ENCODE peak calls at places on chromosomes 12 and 14, in eight cellular contexts. One of them, this sample, is unnamed.

GRCh38 chr14:91114079-91115065 is 499 bp downstream of the DGLUCY start:
- DNase-seq in substantia nigra: peak
- DNase-seq in type B pancreatic cell: peak
- DNase-seq in fibroblast of gingiva: peak
- DNase-seq in activated T-cell treated with anti-CD3 and anti-CD28 coated beads for 1 hour: peak
- DNase-seq in non-pigmented ciliary epithelial cell: no peak
- DNase-seq in COLO829: peak
- DNase-seq in CD8-positive, alpha-beta memory T cell: peak
- DNase-seq in this sample: peak

GRCh38 chr12:168763-169525 is 45.0 kb downstream of the SLC6A12 start:
- DNase-seq in substantia nigra: no peak
- DNase-seq in type B pancreatic cell: no peak
- DNase-seq in fibroblast of gingiva: no peak
- DNase-seq in activated T-cell treated with anti-CD3 and anti-CD28 coated beads for 1 hour: no peak
- DNase-seq in non-pigmented ciliary epithelial cell: no peak
- DNase-seq in COLO829: no peak
- DNase-seq in CD8-positive, alpha-beta memory T cell: no peak
- DNase-seq in this sample: no peak

GRCh38 chr12:58310828-58311273 is 369.5 kb downstream of the ATP23 start:
- DNase-seq in substantia nigra: no peak
- DNase-seq in type B pancreatic cell: no peak
- DNase-seq in fibroblast of gingiva: peak
- DNase-seq in activated T-cell treated with anti-CD3 and anti-CD28 coated beads for 1 hour: no peak
- DNase-seq in non-pigmented ciliary epithelial cell: peak
- DNase-seq in COLO829: peak
- DNase-seq in CD8-positive, alpha-beta memory T cell: no peak
- DNase-seq in this sample: no peak

GRCh38 chr14:50363734-50364113 is 33.0 kb downstream of the CDKL1 start:
- DNase-seq in substantia nigra: no peak
- DNase-seq in type B pancreatic cell: no peak
- DNase-seq in fibroblast of gingiva: peak
- DNase-seq in activated T-cell treated with anti-CD3 and anti-CD28 coated beads for 1 hour: no peak
- DNase-seq in non-pigmented ciliary epithelial cell: no peak
- DNase-seq in COLO829: no peak
- DNase-seq in CD8-positive, alpha-beta memory T cell: peak
- DNase-seq in this sample: peak

GRCh38 chr14:100653409-100653808 is 66.2 kb upstream of the BEGAIN start:
- DNase-seq in substantia nigra: no peak
- DNase-seq in type B pancreatic cell: no peak
- DNase-seq in fibroblast of gingiva: no peak
- DNase-seq in activated T-cell treated with anti-CD3 and anti-CD28 coated beads for 1 hour: no peak
- DNase-seq in non-pigmented ciliary epithelial cell: no peak
- DNase-seq in COLO829: no peak
- DNase-seq in CD8-positive, alpha-beta memory T cell: peak
- DNase-seq in this sample: peak

GRCh38 chr14:58428011-58428807 is 690 bp downstream of the KIAA0586 start:
- DNase-seq in substantia nigra: no peak
- DNase-seq in type B pancreatic cell: no peak
- DNase-seq in fibroblast of gingiva: peak
- DNase-seq in activated T-cell treated with anti-CD3 and anti-CD28 coated beads for 1 hour: no peak
- DNase-seq in non-pigmented ciliary epithelial cell: peak
- DNase-seq in COLO829: peak
- DNase-seq in CD8-positive, alpha-beta memory T cell: no peak
- DNase-seq in this sample: peak

GRCh38 chr12:115872919-115873357 is 404.6 kb downstream of the MED13L start:
- DNase-seq in substantia nigra: no peak
- DNase-seq in type B pancreatic cell: no peak
- DNase-seq in fibroblast of gingiva: no peak
- DNase-seq in activated T-cell treated with anti-CD3 and anti-CD28 coated beads for 1 hour: no peak
- DNase-seq in non-pigmented ciliary epithelial cell: no peak
- DNase-seq in COLO829: peak
- DNase-seq in CD8-positive, alpha-beta memory T cell: no peak
- DNase-seq in this sample: no peak

GRCh38 chr12:5511644-5512584 is 80.0 kb downstream of the NTF3 start:
- DNase-seq in substantia nigra: no peak
- DNase-seq in type B pancreatic cell: peak
- DNase-seq in fibroblast of gingiva: no peak
- DNase-seq in activated T-cell treated with anti-CD3 and anti-CD28 coated beads for 1 hour: no peak
- DNase-seq in non-pigmented ciliary epithelial cell: no peak
- DNase-seq in COLO829: peak
- DNase-seq in CD8-positive, alpha-beta memory T cell: no peak
- DNase-seq in this sample: peak

GRCh38 chr14:45757655-45758054 is 504.7 kb upstream of the MIS18BP1 start:
- DNase-seq in substantia nigra: no peak
- DNase-seq in type B pancreatic cell: no peak
- DNase-seq in fibroblast of gingiva: no peak
- DNase-seq in activated T-cell treated with anti-CD3 and anti-CD28 coated beads for 1 hour: no peak
- DNase-seq in non-pigmented ciliary epithelial cell: no peak
- DNase-seq in COLO829: no peak
- DNase-seq in CD8-positive, alpha-beta memory T cell: no peak
- DNase-seq in this sample: no peak

GRCh38 chr12:23888396-23889068 is 60.9 kb downstream of the SOX5 start:
- DNase-seq in substantia nigra: no peak
- DNase-seq in type B pancreatic cell: no peak
- DNase-seq in fibroblast of gingiva: no peak
- DNase-seq in activated T-cell treated with anti-CD3 and anti-CD28 coated beads for 1 hour: no peak
- DNase-seq in non-pigmented ciliary epithelial cell: no peak
- DNase-seq in COLO829: no peak
- DNase-seq in CD8-positive, alpha-beta memory T cell: no peak
- DNase-seq in this sample: no peak

GRCh38 chr14:25150934-25151790 is 101.2 kb upstream of the STXBP6 start:
- DNase-seq in substantia nigra: no peak
- DNase-seq in type B pancreatic cell: no peak
- DNase-seq in fibroblast of gingiva: peak
- DNase-seq in activated T-cell treated with anti-CD3 and anti-CD28 coated beads for 1 hour: no peak
- DNase-seq in non-pigmented ciliary epithelial cell: peak
- DNase-seq in COLO829: peak
- DNase-seq in CD8-positive, alpha-beta memory T cell: no peak
- DNase-seq in this sample: peak

GRCh38 chr12:121718653-121719239 is 6.2 kb downstream of the TMEM120B start:
- DNase-seq in substantia nigra: no peak
- DNase-seq in type B pancreatic cell: no peak
- DNase-seq in fibroblast of gingiva: no peak
- DNase-seq in activated T-cell treated with anti-CD3 and anti-CD28 coated beads for 1 hour: no peak
- DNase-seq in non-pigmented ciliary epithelial cell: no peak
- DNase-seq in COLO829: no peak
- DNase-seq in CD8-positive, alpha-beta memory T cell: no peak
- DNase-seq in this sample: peak

GRCh38 chr12:57242329-57242690 is 8.7 kb downstream of the STAC3 start:
- DNase-seq in substantia nigra: no peak
- DNase-seq in type B pancreatic cell: no peak
- DNase-seq in fibroblast of gingiva: no peak
- DNase-seq in activated T-cell treated with anti-CD3 and anti-CD28 coated beads for 1 hour: no peak
- DNase-seq in non-pigmented ciliary epithelial cell: no peak
- DNase-seq in COLO829: no peak
- DNase-seq in CD8-positive, alpha-beta memory T cell: no peak
- DNase-seq in this sample: peak

GRCh38 chr12:89999699-90000505 is 291.3 kb upstream of the ATP2B1 start:
- DNase-seq in substantia nigra: no peak
- DNase-seq in type B pancreatic cell: no peak
- DNase-seq in fibroblast of gingiva: peak
- DNase-seq in activated T-cell treated with anti-CD3 and anti-CD28 coated beads for 1 hour: no peak
- DNase-seq in non-pigmented ciliary epithelial cell: peak
- DNase-seq in COLO829: no peak
- DNase-seq in CD8-positive, alpha-beta memory T cell: no peak
- DNase-seq in this sample: no peak

GRCh38 chr12:115737895-115738294 is 539.6 kb downstream of the MED13L start:
- DNase-seq in substantia nigra: no peak
- DNase-seq in type B pancreatic cell: no peak
- DNase-seq in fibroblast of gingiva: no peak
- DNase-seq in activated T-cell treated with anti-CD3 and anti-CD28 coated beads for 1 hour: no peak
- DNase-seq in non-pigmented ciliary epithelial cell: no peak
- DNase-seq in COLO829: no peak
- DNase-seq in CD8-positive, alpha-beta memory T cell: no peak
- DNase-seq in this sample: no peak

GRCh38 chr14:103362780-103363179 is 22.4 kb upstream of the MARK3 start:
- DNase-seq in substantia nigra: no peak
- DNase-seq in type B pancreatic cell: no peak
- DNase-seq in fibroblast of gingiva: no peak
- DNase-seq in activated T-cell treated with anti-CD3 and anti-CD28 coated beads for 1 hour: no peak
- DNase-seq in non-pigmented ciliary epithelial cell: no peak
- DNase-seq in COLO829: no peak
- DNase-seq in CD8-positive, alpha-beta memory T cell: no peak
- DNase-seq in this sample: no peak

GRCh38 chr14:80215081-80215480 is 3.8 kb upstream of the DIO2 start:
- DNase-seq in substantia nigra: no peak
- DNase-seq in type B pancreatic cell: no peak
- DNase-seq in fibroblast of gingiva: no peak
- DNase-seq in activated T-cell treated with anti-CD3 and anti-CD28 coated beads for 1 hour: no peak
- DNase-seq in non-pigmented ciliary epithelial cell: no peak
- DNase-seq in COLO829: no peak
- DNase-seq in CD8-positive, alpha-beta memory T cell: no peak
- DNase-seq in this sample: no peak

GRCh38 chr12:92118826-92119536 is 26.7 kb downstream of the BTG1 start:
- DNase-seq in substantia nigra: no peak
- DNase-seq in type B pancreatic cell: no peak
- DNase-seq in fibroblast of gingiva: no peak
- DNase-seq in activated T-cell treated with anti-CD3 and anti-CD28 coated beads for 1 hour: no peak
- DNase-seq in non-pigmented ciliary epithelial cell: no peak
- DNase-seq in COLO829: no peak
- DNase-seq in CD8-positive, alpha-beta memory T cell: no peak
- DNase-seq in this sample: no peak

GRCh38 chr12:24770851-24771250 is 178.1 kb downstream of the BCAT1 start:
- DNase-seq in substantia nigra: no peak
- DNase-seq in type B pancreatic cell: no peak
- DNase-seq in fibroblast of gingiva: no peak
- DNase-seq in activated T-cell treated with anti-CD3 and anti-CD28 coated beads for 1 hour: no peak
- DNase-seq in non-pigmented ciliary epithelial cell: no peak
- DNase-seq in COLO829: no peak
- DNase-seq in CD8-positive, alpha-beta memory T cell: no peak
- DNase-seq in this sample: no peak

GRCh38 chr12:65965358-65965757 is 141.1 kb downstream of the HMGA2 start:
- DNase-seq in substantia nigra: no peak
- DNase-seq in type B pancreatic cell: no peak
- DNase-seq in fibroblast of gingiva: peak
- DNase-seq in activated T-cell treated with anti-CD3 and anti-CD28 coated beads for 1 hour: no peak
- DNase-seq in non-pigmented ciliary epithelial cell: peak
- DNase-seq in COLO829: no peak
- DNase-seq in CD8-positive, alpha-beta memory T cell: no peak
- DNase-seq in this sample: no peak

GRCh38 chr12:3697311-3697870 is 55.5 kb downstream of the CRACR2A start:
- DNase-seq in substantia nigra: no peak
- DNase-seq in type B pancreatic cell: no peak
- DNase-seq in fibroblast of gingiva: peak
- DNase-seq in activated T-cell treated with anti-CD3 and anti-CD28 coated beads for 1 hour: no peak
- DNase-seq in non-pigmented ciliary epithelial cell: no peak
- DNase-seq in COLO829: no peak
- DNase-seq in CD8-positive, alpha-beta memory T cell: no peak
- DNase-seq in this sample: no peak

GRCh38 chr12:30847259-30847658 is 79.3 kb upstream of the TSPAN11 start:
- DNase-seq in substantia nigra: no peak
- DNase-seq in type B pancreatic cell: no peak
- DNase-seq in fibroblast of gingiva: peak
- DNase-seq in activated T-cell treated with anti-CD3 and anti-CD28 coated beads for 1 hour: no peak
- DNase-seq in non-pigmented ciliary epithelial cell: no peak
- DNase-seq in COLO829: no peak
- DNase-seq in CD8-positive, alpha-beta memory T cell: no peak
- DNase-seq in this sample: peak

GRCh38 chr12:85440273-85440672 is 160.3 kb downstream of the ALX1 start:
- DNase-seq in substantia nigra: no peak
- DNase-seq in type B pancreatic cell: no peak
- DNase-seq in fibroblast of gingiva: no peak
- DNase-seq in activated T-cell treated with anti-CD3 and anti-CD28 coated beads for 1 hour: no peak
- DNase-seq in non-pigmented ciliary epithelial cell: no peak
- DNase-seq in COLO829: no peak
- DNase-seq in CD8-positive, alpha-beta memory T cell: no peak
- DNase-seq in this sample: no peak

GRCh38 chr12:122072031-122072970 is 6.3 kb upstream of the MLXIP start:
- DNase-seq in substantia nigra: no peak
- DNase-seq in type B pancreatic cell: no peak
- DNase-seq in fibroblast of gingiva: peak
- DNase-seq in activated T-cell treated with anti-CD3 and anti-CD28 coated beads for 1 hour: no peak
- DNase-seq in non-pigmented ciliary epithelial cell: peak
- DNase-seq in COLO829: peak
- DNase-seq in CD8-positive, alpha-beta memory T cell: no peak
- DNase-seq in this sample: no peak